ENCODE peak calls at places on chromosome 19, in ten cellular contexts. One of them, this sample, is unnamed. For H3K36me3 and H3K4me1, the result is how much of the 10 kb centered on the place peaks cover.

GRCh38 chr19:12703056-12703455 is 6.6 kb upstream of the FBXW9 start:
- DNase-seq in GM12878: no peak
- DNase-seq in CD8-positive, alpha-beta memory T cell: no peak
- DNase-seq in Karpas-422: peak
- DNase-seq in ascending aorta: no peak
- DNase-seq in pancreas: no peak
- DNase-seq in colonic mucosa: no peak
- DNase-seq in stomach: no peak
- DNase-seq in GM23248: peak
- DNase-seq in heart left ventricle: no peak
- DNase-seq in this sample: no peak

GRCh38 chr19:33805313-33805712 is 8.6 kb downstream of the KCTD15 start:
- DNase-seq in ascending aorta: no peak
- DNase-seq in stomach: no peak
- DNase-seq in Karpas-422: no peak
- DNase-seq in colonic mucosa: no peak
- DNase-seq in GM23248: no peak
- DNase-seq in GM12878: no peak
- DNase-seq in pancreas: no peak
- DNase-seq in CD8-positive, alpha-beta memory T cell: no peak
- DNase-seq in heart left ventricle: no peak
- DNase-seq in this sample: no peak

GRCh38 chr19:5961969-5962945 is 15.7 kb downstream of the RANBP3 start:
- DNase-seq in CD8-positive, alpha-beta memory T cell: peak
- DNase-seq in stomach: peak
- DNase-seq in heart left ventricle: peak
- DNase-seq in Karpas-422: no peak
- DNase-seq in GM23248: peak
- DNase-seq in GM12878: no peak
- DNase-seq in colonic mucosa: peak
- DNase-seq in pancreas: peak
- DNase-seq in ascending aorta: no peak
- DNase-seq in this sample: peak

GRCh38 chr19:47676811-47677210 is 36.4 kb upstream of the EHD2 start:
- DNase-seq in colonic mucosa: no peak
- DNase-seq in Karpas-422: no peak
- DNase-seq in stomach: no peak
- DNase-seq in heart left ventricle: no peak
- DNase-seq in GM12878: no peak
- DNase-seq in pancreas: no peak
- DNase-seq in CD8-positive, alpha-beta memory T cell: no peak
- DNase-seq in GM23248: no peak
- DNase-seq in ascending aorta: no peak
- DNase-seq in this sample: no peak

GRCh38 chr19:35125746-35126623 is 8.9 kb downstream of the LGI4 start:
- DNase-seq in colonic mucosa: no peak
- DNase-seq in GM12878: no peak
- DNase-seq in pancreas: no peak
- DNase-seq in GM23248: no peak
- DNase-seq in stomach: no peak
- DNase-seq in Karpas-422: no peak
- DNase-seq in ascending aorta: no peak
- DNase-seq in heart left ventricle: no peak
- DNase-seq in CD8-positive, alpha-beta memory T cell: no peak
- DNase-seq in this sample: no peak

GRCh38 chr19:54104998-54105715 is 2.5 kb downstream of the NDUFA3 start:
- DNase-seq in ascending aorta: no peak
- DNase-seq in heart left ventricle: no peak
- DNase-seq in GM12878: no peak
- DNase-seq in Karpas-422: no peak
- DNase-seq in CD8-positive, alpha-beta memory T cell: no peak
- DNase-seq in colonic mucosa: no peak
- DNase-seq in GM23248: no peak
- DNase-seq in stomach: no peak
- DNase-seq in pancreas: no peak
- DNase-seq in this sample: no peak

GRCh38 chr19:15436826-15437110 is 13.0 kb downstream of the WIZ start:
- DNase-seq in Karpas-422: no peak
- DNase-seq in CD8-positive, alpha-beta memory T cell: no peak
- DNase-seq in pancreas: no peak
- DNase-seq in heart left ventricle: no peak
- DNase-seq in colonic mucosa: no peak
- DNase-seq in ascending aorta: no peak
- DNase-seq in GM23248: no peak
- DNase-seq in stomach: no peak
- DNase-seq in GM12878: no peak
- DNase-seq in this sample: no peak

GRCh38 chr19:29483944-29484581 is 41.7 kb upstream of the VSTM2B start:
- DNase-seq in colonic mucosa: no peak
- DNase-seq in pancreas: no peak
- DNase-seq in heart left ventricle: no peak
- DNase-seq in stomach: no peak
- DNase-seq in Karpas-422: no peak
- DNase-seq in ascending aorta: no peak
- DNase-seq in CD8-positive, alpha-beta memory T cell: no peak
- DNase-seq in GM12878: no peak
- DNase-seq in GM23248: no peak
- DNase-seq in this sample: no peak

GRCh38 chr19:55269299-55269698 is 10.5 kb upstream of the PPP6R1 start:
- DNase-seq in stomach: no peak
- DNase-seq in heart left ventricle: no peak
- DNase-seq in GM23248: no peak
- DNase-seq in colonic mucosa: no peak
- DNase-seq in GM12878: no peak
- DNase-seq in pancreas: no peak
- DNase-seq in CD8-positive, alpha-beta memory T cell: no peak
- DNase-seq in ascending aorta: no peak
- DNase-seq in Karpas-422: no peak
- DNase-seq in this sample: no peak
- H3K36me3 ChIP-seq in stomach: under half
- H3K36me3 ChIP-seq in heart left ventricle: under half
- H3K36me3 ChIP-seq in GM23248: under half
- H3K36me3 ChIP-seq in colonic mucosa: under half
- H3K36me3 ChIP-seq in GM12878: under half
- H3K36me3 ChIP-seq in pancreas: under half
- H3K36me3 ChIP-seq in CD8-positive, alpha-beta memory T cell: under half
- H3K36me3 ChIP-seq in ascending aorta: under half
- H3K36me3 ChIP-seq in Karpas-422: under half
- H3K36me3 ChIP-seq in this sample: under half

GRCh38 chr19:19520989-19521388 is 5.0 kb downstream of the NDUFA13 start:
- DNase-seq in GM23248: no peak
- DNase-seq in heart left ventricle: no peak
- DNase-seq in colonic mucosa: no peak
- DNase-seq in ascending aorta: no peak
- DNase-seq in stomach: no peak
- DNase-seq in CD8-positive, alpha-beta memory T cell: no peak
- DNase-seq in Karpas-422: no peak
- DNase-seq in GM12878: no peak
- DNase-seq in pancreas: no peak
- DNase-seq in this sample: no peak

GRCh38 chr19:19524053-19524452 is 4.7 kb upstream of the YJEFN3 start:
- DNase-seq in ascending aorta: no peak
- DNase-seq in GM23248: no peak
- DNase-seq in pancreas: no peak
- DNase-seq in CD8-positive, alpha-beta memory T cell: no peak
- DNase-seq in colonic mucosa: no peak
- DNase-seq in stomach: no peak
- DNase-seq in heart left ventricle: no peak
- DNase-seq in Karpas-422: peak
- DNase-seq in GM12878: no peak
- DNase-seq in this sample: no peak

GRCh38 chr19:19525611-19526380 is 2.9 kb upstream of the YJEFN3 start:
- DNase-seq in pancreas: no peak
- DNase-seq in stomach: no peak
- DNase-seq in ascending aorta: no peak
- DNase-seq in heart left ventricle: no peak
- DNase-seq in CD8-positive, alpha-beta memory T cell: no peak
- DNase-seq in GM12878: no peak
- DNase-seq in colonic mucosa: no peak
- DNase-seq in GM23248: no peak
- DNase-seq in Karpas-422: peak
- DNase-seq in this sample: no peak

GRCh38 chr19:19526581-19527370 is 1.9 kb upstream of the YJEFN3 start:
- DNase-seq in heart left ventricle: no peak
- DNase-seq in pancreas: no peak
- DNase-seq in GM23248: no peak
- DNase-seq in GM12878: no peak
- DNase-seq in stomach: no peak
- DNase-seq in colonic mucosa: no peak
- DNase-seq in Karpas-422: peak
- DNase-seq in CD8-positive, alpha-beta memory T cell: no peak
- DNase-seq in ascending aorta: no peak
- DNase-seq in this sample: no peak

DNA sequence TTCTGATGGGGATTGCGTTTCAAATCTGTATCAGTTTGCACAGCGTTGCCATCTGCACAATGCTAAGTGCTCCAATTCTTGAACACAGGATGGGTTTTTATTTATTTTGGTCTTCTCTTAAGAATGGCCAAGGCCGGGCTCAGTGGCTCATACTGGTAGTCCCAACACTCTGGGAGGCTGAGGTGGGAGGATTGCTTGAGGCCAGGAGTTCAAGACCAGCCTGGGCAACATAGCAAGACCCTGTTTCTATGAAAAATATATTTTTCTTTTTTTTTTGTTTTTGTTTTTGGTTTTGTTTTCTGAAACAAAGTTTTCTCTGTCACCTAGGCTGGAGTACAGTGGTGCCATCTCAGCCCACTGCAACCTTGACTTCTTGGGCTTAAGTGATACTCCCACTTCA is 5.5 kb upstream of the YJEFN3 start:
- DNase-seq in CD8-positive, alpha-beta memory T cell: no peak
- DNase-seq in pancreas: no peak
- DNase-seq in heart left ventricle: no peak
- DNase-seq in ascending aorta: no peak
- DNase-seq in stomach: no peak
- DNase-seq in Karpas-422: no peak
- DNase-seq in GM23248: no peak
- DNase-seq in colonic mucosa: no peak
- DNase-seq in GM12878: no peak
- DNase-seq in this sample: no peak
- H3K4me1 ChIP-seq in CD8-positive, alpha-beta memory T cell: under half
- H3K4me1 ChIP-seq in pancreas: under half
- H3K4me1 ChIP-seq in heart left ventricle: under half
- H3K4me1 ChIP-seq in ascending aorta: under half
- H3K4me1 ChIP-seq in stomach: under half
- H3K4me1 ChIP-seq in Karpas-422: under half
- H3K4me1 ChIP-seq in GM23248: under half
- H3K4me1 ChIP-seq in colonic mucosa: under half
- H3K4me1 ChIP-seq in GM12878: under half
- H3K4me1 ChIP-seq in this sample: under half

GRCh38 chr19:14398563-14398962 is 17.3 kb downstream of the ADGRE5 start:
- DNase-seq in ascending aorta: no peak
- DNase-seq in heart left ventricle: no peak
- DNase-seq in stomach: no peak
- DNase-seq in GM12878: no peak
- DNase-seq in GM23248: no peak
- DNase-seq in CD8-positive, alpha-beta memory T cell: no peak
- DNase-seq in colonic mucosa: no peak
- DNase-seq in Karpas-422: no peak
- DNase-seq in pancreas: no peak
- DNase-seq in this sample: no peak

GRCh38 chr19:14401468-14401867 is 17.7 kb downstream of the DDX39A start:
- DNase-seq in ascending aorta: no peak
- DNase-seq in Karpas-422: no peak
- DNase-seq in pancreas: no peak
- DNase-seq in CD8-positive, alpha-beta memory T cell: peak
- DNase-seq in heart left ventricle: no peak
- DNase-seq in stomach: no peak
- DNase-seq in GM12878: no peak
- DNase-seq in colonic mucosa: no peak
- DNase-seq in GM23248: no peak
- DNase-seq in this sample: no peak

GRCh38 chr19:14405380-14405757 is 13.8 kb downstream of the DDX39A start:
- DNase-seq in heart left ventricle: no peak
- DNase-seq in colonic mucosa: no peak
- DNase-seq in Karpas-422: no peak
- DNase-seq in GM12878: no peak
- DNase-seq in stomach: no peak
- DNase-seq in CD8-positive, alpha-beta memory T cell: no peak
- DNase-seq in GM23248: no peak
- DNase-seq in ascending aorta: no peak
- DNase-seq in pancreas: no peak
- DNase-seq in this sample: no peak

GRCh38 chr19:14404322-14404721 is 14.8 kb downstream of the DDX39A start:
- DNase-seq in stomach: no peak
- DNase-seq in Karpas-422: no peak
- DNase-seq in GM12878: no peak
- DNase-seq in pancreas: no peak
- DNase-seq in ascending aorta: no peak
- DNase-seq in colonic mucosa: no peak
- DNase-seq in heart left ventricle: no peak
- DNase-seq in GM23248: no peak
- DNase-seq in CD8-positive, alpha-beta memory T cell: peak
- DNase-seq in this sample: no peak

DNA sequence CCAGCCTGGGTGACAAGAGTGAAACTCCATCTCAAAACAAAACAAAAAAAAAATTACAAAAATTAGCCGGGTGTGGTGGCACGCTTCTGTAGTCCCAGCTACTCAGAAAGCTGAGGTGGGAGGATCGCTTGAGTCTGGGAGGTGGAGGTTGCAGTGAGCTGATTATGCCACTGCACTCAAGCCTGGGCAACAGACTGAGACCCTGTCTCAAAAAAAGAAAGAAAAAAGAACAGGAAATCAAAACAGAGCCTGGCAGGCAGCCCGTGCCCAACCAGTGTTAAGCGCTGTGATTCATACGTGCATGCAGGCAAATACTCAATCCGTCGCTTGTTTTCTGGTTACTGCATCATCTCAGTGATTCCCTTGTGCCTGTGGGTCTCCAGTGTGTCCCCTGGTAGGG is 18.2 kb downstream of the DDX39A start:
- DNase-seq in heart left ventricle: no peak
- DNase-seq in CD8-positive, alpha-beta memory T cell: peak
- DNase-seq in stomach: no peak
- DNase-seq in GM12878: peak
- DNase-seq in GM23248: no peak
- DNase-seq in pancreas: no peak
- DNase-seq in ascending aorta: no peak
- DNase-seq in colonic mucosa: no peak
- DNase-seq in Karpas-422: no peak
- DNase-seq in this sample: no peak
- H3K36me3 ChIP-seq in heart left ventricle: under half
- H3K36me3 ChIP-seq in CD8-positive, alpha-beta memory T cell: half or more
- H3K36me3 ChIP-seq in stomach: half or more
- H3K36me3 ChIP-seq in GM12878: under half
- H3K36me3 ChIP-seq in GM23248: under half
- H3K36me3 ChIP-seq in pancreas: under half
- H3K36me3 ChIP-seq in ascending aorta: half or more
- H3K36me3 ChIP-seq in colonic mucosa: under half
- H3K36me3 ChIP-seq in Karpas-422: under half
- H3K36me3 ChIP-seq in this sample: half or more

GRCh38 chr19:18504886-18505610 is 16.8 kb downstream of the ELL start:
- DNase-seq in Karpas-422: no peak
- DNase-seq in pancreas: no peak
- DNase-seq in colonic mucosa: peak
- DNase-seq in GM23248: no peak
- DNase-seq in heart left ventricle: no peak
- DNase-seq in GM12878: no peak
- DNase-seq in CD8-positive, alpha-beta memory T cell: no peak
- DNase-seq in ascending aorta: no peak
- DNase-seq in stomach: no peak
- DNase-seq in this sample: no peak

GRCh38 chr19:18507727-18508440 is 14.0 kb downstream of the ELL start:
- DNase-seq in CD8-positive, alpha-beta memory T cell: no peak
- DNase-seq in GM23248: no peak
- DNase-seq in GM12878: no peak
- DNase-seq in ascending aorta: no peak
- DNase-seq in heart left ventricle: peak
- DNase-seq in stomach: no peak
- DNase-seq in Karpas-422: no peak
- DNase-seq in pancreas: no peak
- DNase-seq in colonic mucosa: peak
- DNase-seq in this sample: no peak

GRCh38 chr19:18506545-18506944 is 15.3 kb downstream of the ELL start:
- DNase-seq in stomach: no peak
- DNase-seq in colonic mucosa: no peak
- DNase-seq in heart left ventricle: no peak
- DNase-seq in ascending aorta: no peak
- DNase-seq in pancreas: no peak
- DNase-seq in CD8-positive, alpha-beta memory T cell: no peak
- DNase-seq in Karpas-422: no peak
- DNase-seq in GM23248: no peak
- DNase-seq in GM12878: no peak
- DNase-seq in this sample: no peak

GRCh38 chr19:18507021-18507726 is 14.7 kb downstream of the ELL start:
- DNase-seq in GM23248: no peak
- DNase-seq in ascending aorta: no peak
- DNase-seq in colonic mucosa: peak
- DNase-seq in CD8-positive, alpha-beta memory T cell: peak
- DNase-seq in stomach: peak
- DNase-seq in pancreas: no peak
- DNase-seq in GM12878: no peak
- DNase-seq in heart left ventricle: peak
- DNase-seq in Karpas-422: no peak
- DNase-seq in this sample: peak

GRCh38 chr19:18506101-18506534 is 15.8 kb downstream of the ELL start:
- DNase-seq in heart left ventricle: no peak
- DNase-seq in colonic mucosa: no peak
- DNase-seq in ascending aorta: no peak
- DNase-seq in GM12878: no peak
- DNase-seq in stomach: no peak
- DNase-seq in GM23248: no peak
- DNase-seq in pancreas: no peak
- DNase-seq in CD8-positive, alpha-beta memory T cell: no peak
- DNase-seq in Karpas-422: no peak
- DNase-seq in this sample: no peak
- H3K4me1 ChIP-seq in heart left ventricle: half or more
- H3K4me1 ChIP-seq in colonic mucosa: half or more
- H3K4me1 ChIP-seq in ascending aorta: half or more
- H3K4me1 ChIP-seq in GM12878: under half
- H3K4me1 ChIP-seq in stomach: half or more
- H3K4me1 ChIP-seq in GM23248: under half
- H3K4me1 ChIP-seq in pancreas: under half
- H3K4me1 ChIP-seq in CD8-positive, alpha-beta memory T cell: half or more
- H3K4me1 ChIP-seq in Karpas-422: under half
- H3K4me1 ChIP-seq in this sample: half or more

This sample was measured in effector memory CD4-positive, alpha-beta T cell.